ENCODE peak calls at places on chromosome 13, in ten cellular contexts. One of them, this sample, is unnamed.

GRCh38 chr13:51663980-51664957 is 80.0 kb downstream of the WDFY2 start:
- DNase-seq in IMR-90: no peak
- DNase-seq in tibial nerve: no peak
- DNase-seq in lower leg skin: no peak
- DNase-seq in stomach: no peak
- DNase-seq in spleen: no peak
- DNase-seq in body of pancreas: no peak
- DNase-seq in K562: no peak
- DNase-seq in NB4: no peak
- DNase-seq in thyroid gland: no peak
- DNase-seq in this sample: no peak

GRCh38 chr13:113508531-113509254 is 18.2 kb upstream of the DCUN1D2 start:
- DNase-seq in IMR-90: no peak
- DNase-seq in tibial nerve: no peak
- DNase-seq in lower leg skin: peak
- DNase-seq in stomach: no peak
- DNase-seq in spleen: no peak
- DNase-seq in body of pancreas: no peak
- DNase-seq in K562: no peak
- DNase-seq in NB4: no peak
- DNase-seq in thyroid gland: no peak
- DNase-seq in this sample: no peak

GRCh38 chr13:67146523-67147130 is 83.5 kb downstream of the PCDH9 start:
- DNase-seq in IMR-90: no peak
- DNase-seq in tibial nerve: no peak
- DNase-seq in lower leg skin: no peak
- DNase-seq in stomach: no peak
- DNase-seq in spleen: no peak
- DNase-seq in body of pancreas: no peak
- DNase-seq in K562: no peak
- DNase-seq in NB4: no peak
- DNase-seq in thyroid gland: no peak
- DNase-seq in this sample: no peak

GRCh38 chr13:94153586-94153985 is 325.9 kb downstream of the DCT start:
- DNase-seq in IMR-90: no peak
- DNase-seq in tibial nerve: no peak
- DNase-seq in lower leg skin: no peak
- DNase-seq in stomach: no peak
- DNase-seq in spleen: no peak
- DNase-seq in body of pancreas: no peak
- DNase-seq in K562: no peak
- DNase-seq in NB4: no peak
- DNase-seq in thyroid gland: no peak
- DNase-seq in this sample: no peak

GRCh38 chr13:101416181-101417042 is at the start of gene NALCN:
- DNase-seq in IMR-90: no peak
- DNase-seq in tibial nerve: no peak
- DNase-seq in lower leg skin: no peak
- DNase-seq in stomach: no peak
- DNase-seq in spleen: no peak
- DNase-seq in body of pancreas: peak
- DNase-seq in K562: no peak
- DNase-seq in NB4: no peak
- DNase-seq in thyroid gland: peak
- DNase-seq in this sample: peak

GRCh38 chr13:80975903-80976302 is 635.0 kb upstream of the SPRY2 start:
- DNase-seq in IMR-90: no peak
- DNase-seq in tibial nerve: no peak
- DNase-seq in lower leg skin: no peak
- DNase-seq in stomach: no peak
- DNase-seq in spleen: no peak
- DNase-seq in body of pancreas: no peak
- DNase-seq in K562: no peak
- DNase-seq in NB4: no peak
- DNase-seq in thyroid gland: no peak
- DNase-seq in this sample: no peak

GRCh38 chr13:60755380-60756163 is 358.6 kb downstream of the TDRD3 start:
- DNase-seq in IMR-90: no peak
- DNase-seq in tibial nerve: no peak
- DNase-seq in lower leg skin: no peak
- DNase-seq in stomach: no peak
- DNase-seq in spleen: no peak
- DNase-seq in body of pancreas: no peak
- DNase-seq in K562: no peak
- DNase-seq in NB4: no peak
- DNase-seq in thyroid gland: peak
- DNase-seq in this sample: no peak

GRCh38 chr13:40096357-40096911 is 441.0 kb downstream of the COG6 start:
- DNase-seq in IMR-90: no peak
- DNase-seq in tibial nerve: no peak
- DNase-seq in lower leg skin: no peak
- DNase-seq in stomach: no peak
- DNase-seq in spleen: no peak
- DNase-seq in body of pancreas: no peak
- DNase-seq in K562: no peak
- DNase-seq in NB4: no peak
- DNase-seq in thyroid gland: no peak
- DNase-seq in this sample: no peak

GRCh38 chr13:110915874-110916670 is 1.2 kb upstream of the ANKRD10 start:
- DNase-seq in IMR-90: peak
- DNase-seq in tibial nerve: no peak
- DNase-seq in lower leg skin: no peak
- DNase-seq in stomach: no peak
- DNase-seq in spleen: no peak
- DNase-seq in body of pancreas: no peak
- DNase-seq in K562: no peak
- DNase-seq in NB4: peak
- DNase-seq in thyroid gland: no peak
- DNase-seq in this sample: no peak

GRCh38 chr13:49444517-49445395 is 682 bp downstream of the SETDB2 start:
- DNase-seq in IMR-90: peak
- DNase-seq in tibial nerve: peak
- DNase-seq in lower leg skin: peak
- DNase-seq in stomach: no peak
- DNase-seq in spleen: no peak
- DNase-seq in body of pancreas: no peak
- DNase-seq in K562: peak
- DNase-seq in NB4: peak
- DNase-seq in thyroid gland: peak
- DNase-seq in this sample: no peak
- TF ChIP-seq POLR2A in IMR-90: no peak
- TF ChIP-seq POLR2A in tibial nerve: no peak
- TF ChIP-seq POLR2A in lower leg skin: no peak
- TF ChIP-seq POLR2A in stomach: no peak
- TF ChIP-seq POLR2A in spleen: no peak
- TF ChIP-seq POLR2A in body of pancreas: no peak
- TF ChIP-seq POLR2A in K562: no peak
- TF ChIP-seq POLR2A in NB4: peak
- TF ChIP-seq POLR2A in thyroid gland: peak
- TF ChIP-seq POLR2A in this sample: no peak

GRCh38 chr13:99686944-99687382 is 185.7 kb downstream of the TM9SF2 start:
- DNase-seq in IMR-90: no peak
- DNase-seq in tibial nerve: no peak
- DNase-seq in lower leg skin: no peak
- DNase-seq in stomach: no peak
- DNase-seq in spleen: no peak
- DNase-seq in body of pancreas: no peak
- DNase-seq in K562: peak
- DNase-seq in NB4: no peak
- DNase-seq in thyroid gland: no peak
- DNase-seq in this sample: no peak

GRCh38 chr13:99688776-99689175 is 187.5 kb downstream of the TM9SF2 start:
- DNase-seq in IMR-90: no peak
- DNase-seq in tibial nerve: no peak
- DNase-seq in lower leg skin: no peak
- DNase-seq in stomach: no peak
- DNase-seq in spleen: no peak
- DNase-seq in body of pancreas: no peak
- DNase-seq in K562: no peak
- DNase-seq in NB4: no peak
- DNase-seq in thyroid gland: no peak
- DNase-seq in this sample: no peak

GRCh38 chr13:99689955-99690354 is 188.7 kb downstream of the TM9SF2 start:
- DNase-seq in IMR-90: no peak
- DNase-seq in tibial nerve: no peak
- DNase-seq in lower leg skin: no peak
- DNase-seq in stomach: no peak
- DNase-seq in spleen: no peak
- DNase-seq in body of pancreas: no peak
- DNase-seq in K562: no peak
- DNase-seq in NB4: no peak
- DNase-seq in thyroid gland: peak
- DNase-seq in this sample: no peak

GRCh38 chr13:99687728-99688397 is 186.6 kb downstream of the TM9SF2 start:
- DNase-seq in IMR-90: no peak
- DNase-seq in tibial nerve: no peak
- DNase-seq in lower leg skin: no peak
- DNase-seq in stomach: no peak
- DNase-seq in spleen: no peak
- DNase-seq in body of pancreas: no peak
- DNase-seq in K562: no peak
- DNase-seq in NB4: no peak
- DNase-seq in thyroid gland: no peak
- DNase-seq in this sample: peak

DNA sequence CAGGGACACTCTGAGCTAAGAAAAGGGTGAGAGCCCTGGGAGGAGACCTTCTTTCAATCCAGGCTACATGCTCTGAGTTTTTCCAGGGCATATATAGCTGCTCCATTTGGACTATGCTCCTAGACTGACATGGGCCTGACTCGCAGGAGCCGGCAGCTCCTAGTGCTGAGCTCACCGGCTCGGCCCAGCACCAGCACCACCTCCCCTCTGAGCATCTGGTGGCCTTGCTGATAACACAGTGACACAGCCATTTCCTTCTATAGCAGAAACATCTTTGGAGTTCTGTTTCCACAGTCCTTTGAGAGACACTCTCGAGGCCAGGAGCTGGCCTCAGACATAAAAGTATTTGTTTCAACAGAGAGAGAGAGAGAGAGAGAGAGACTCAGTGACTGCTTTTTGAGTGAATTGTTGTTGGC is 184.9 kb downstream of the TM9SF2 start:
- DNase-seq in IMR-90: peak
- DNase-seq in tibial nerve: no peak
- DNase-seq in lower leg skin: no peak
- DNase-seq in stomach: no peak
- DNase-seq in spleen: no peak
- DNase-seq in body of pancreas: peak
- DNase-seq in K562: peak
- DNase-seq in NB4: no peak
- DNase-seq in thyroid gland: peak
- DNase-seq in this sample: peak
- TF ChIP-seq POLR2A in IMR-90: no peak
- TF ChIP-seq POLR2A in tibial nerve: no peak
- TF ChIP-seq POLR2A in lower leg skin: no peak
- TF ChIP-seq POLR2A in stomach: no peak
- TF ChIP-seq POLR2A in spleen: no peak
- TF ChIP-seq POLR2A in body of pancreas: no peak
- TF ChIP-seq POLR2A in K562: no peak
- TF ChIP-seq POLR2A in NB4: no peak
- TF ChIP-seq POLR2A in thyroid gland: no peak
- TF ChIP-seq POLR2A in this sample: no peak

DNA sequence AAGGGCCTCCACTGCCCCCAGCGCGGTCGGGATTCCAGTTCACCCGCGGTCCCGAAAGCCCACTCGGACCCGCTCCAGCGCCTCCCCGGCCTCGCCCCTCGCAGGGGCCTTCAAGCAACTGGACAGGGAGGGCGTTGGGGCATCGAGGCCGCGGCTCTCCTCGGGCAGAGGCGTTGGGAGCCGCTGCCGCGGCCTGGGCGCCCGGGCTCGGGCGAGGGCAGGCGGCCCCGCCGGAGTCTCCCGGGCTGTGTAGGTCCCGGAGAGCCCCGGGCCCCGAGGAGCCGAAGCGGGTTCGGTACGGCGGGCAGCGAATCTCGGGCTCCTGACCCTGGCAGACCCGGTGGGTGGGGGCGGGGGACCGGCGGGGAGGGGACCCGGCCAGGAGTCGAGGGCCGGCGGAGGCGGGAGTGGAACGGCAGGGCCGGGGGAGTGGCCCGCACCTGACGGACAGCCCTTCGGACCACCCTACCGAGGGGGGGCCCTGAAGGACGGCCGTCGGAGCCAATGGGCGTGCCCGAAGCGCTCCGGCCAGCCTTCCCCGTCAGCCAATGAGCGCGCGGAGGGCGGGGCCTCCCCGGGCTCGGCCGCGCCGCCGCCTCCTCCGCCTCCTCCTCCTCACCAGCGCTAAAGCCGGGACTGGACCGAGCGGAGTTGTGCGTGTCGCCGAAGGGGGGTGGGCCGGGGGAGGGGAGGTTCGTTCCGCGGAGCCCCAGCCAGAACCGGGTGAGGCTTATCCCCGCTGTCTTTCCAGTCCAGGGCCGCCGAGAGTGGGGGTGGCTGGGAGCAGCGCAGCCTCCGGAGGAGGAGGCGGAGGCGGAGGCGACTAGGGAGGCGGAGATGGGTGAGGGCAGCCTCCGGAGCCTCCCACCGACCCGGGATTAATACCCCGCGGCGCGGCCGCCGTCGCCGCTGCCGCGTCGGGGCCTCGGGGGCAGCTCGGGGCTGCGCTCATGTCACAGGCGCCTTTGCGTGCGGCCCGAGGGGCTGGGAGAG is at the start of gene ZMYM2:
- DNase-seq in IMR-90: peak
- DNase-seq in tibial nerve: peak
- DNase-seq in lower leg skin: peak
- DNase-seq in stomach: peak
- DNase-seq in spleen: peak
- DNase-seq in body of pancreas: peak
- DNase-seq in K562: peak
- DNase-seq in NB4: peak
- DNase-seq in thyroid gland: peak
- DNase-seq in this sample: peak
- TF ChIP-seq POLR2A in IMR-90: peak
- TF ChIP-seq POLR2A in tibial nerve: peak
- TF ChIP-seq POLR2A in lower leg skin: no peak
- TF ChIP-seq POLR2A in stomach: no peak
- TF ChIP-seq POLR2A in spleen: no peak
- TF ChIP-seq POLR2A in body of pancreas: peak
- TF ChIP-seq POLR2A in K562: peak
- TF ChIP-seq POLR2A in NB4: peak
- TF ChIP-seq POLR2A in thyroid gland: peak
- TF ChIP-seq POLR2A in this sample: peak

GRCh38 chr13:48255954-48256353 is 22.9 kb downstream of the ITM2B start:
- DNase-seq in IMR-90: no peak
- DNase-seq in tibial nerve: no peak
- DNase-seq in lower leg skin: no peak
- DNase-seq in stomach: no peak
- DNase-seq in spleen: no peak
- DNase-seq in body of pancreas: no peak
- DNase-seq in K562: no peak
- DNase-seq in NB4: no peak
- DNase-seq in thyroid gland: no peak
- DNase-seq in this sample: no peak
- TF ChIP-seq POLR2A in IMR-90: no peak
- TF ChIP-seq POLR2A in tibial nerve: no peak
- TF ChIP-seq POLR2A in lower leg skin: no peak
- TF ChIP-seq POLR2A in stomach: no peak
- TF ChIP-seq POLR2A in spleen: no peak
- TF ChIP-seq POLR2A in body of pancreas: no peak
- TF ChIP-seq POLR2A in K562: no peak
- TF ChIP-seq POLR2A in NB4: no peak
- TF ChIP-seq POLR2A in thyroid gland: no peak
- TF ChIP-seq POLR2A in this sample: no peak